ENCODE peak calls at places on chromosome 11, in seven cellular contexts. One of them, this sample, is unnamed.

GRCh38 chr11:78384231-78384630 is 33.4 kb downstream of the GAB2 start:
- DNase-seq in HCEC 1CT: no peak
- DNase-seq in stimulated activated effector memory CD8-positive, alpha-beta T cell treated with anti-CD3 and anti-CD28 coated beads, Interleukin-12 subunit alpha, Interleukin-12 subunit beta, amount 100 ng/mL, for 72 hours: no peak
- DNase-seq in Daoy: no peak
- DNase-seq in A673: no peak
- DNase-seq in RKO: no peak
- DNase-seq in stimulated activated CD4-positive, alpha-beta T cell treated with anti-CD3 and anti-CD28 coated beads, TNF-alpha, amount 100 ng/mL, for 4 hours: no peak
- DNase-seq in this sample: no peak

GRCh38 chr11:71385091-71385490 is 63.1 kb downstream of the DHCR7 start:
- DNase-seq in HCEC 1CT: no peak
- DNase-seq in stimulated activated effector memory CD8-positive, alpha-beta T cell treated with anti-CD3 and anti-CD28 coated beads, Interleukin-12 subunit alpha, Interleukin-12 subunit beta, amount 100 ng/mL, for 72 hours: no peak
- DNase-seq in Daoy: no peak
- DNase-seq in A673: no peak
- DNase-seq in RKO: no peak
- DNase-seq in stimulated activated CD4-positive, alpha-beta T cell treated with anti-CD3 and anti-CD28 coated beads, TNF-alpha, amount 100 ng/mL, for 4 hours: no peak
- DNase-seq in this sample: no peak

GRCh38 chr11:77806415-77806814 is 14.1 kb downstream of the RSF1 start:
- DNase-seq in HCEC 1CT: no peak
- DNase-seq in stimulated activated effector memory CD8-positive, alpha-beta T cell treated with anti-CD3 and anti-CD28 coated beads, Interleukin-12 subunit alpha, Interleukin-12 subunit beta, amount 100 ng/mL, for 72 hours: no peak
- DNase-seq in Daoy: no peak
- DNase-seq in A673: no peak
- DNase-seq in RKO: no peak
- DNase-seq in stimulated activated CD4-positive, alpha-beta T cell treated with anti-CD3 and anti-CD28 coated beads, TNF-alpha, amount 100 ng/mL, for 4 hours: no peak
- DNase-seq in this sample: no peak

GRCh38 chr11:79101736-79102135 is 339.1 kb downstream of the TENM4 start:
- DNase-seq in HCEC 1CT: no peak
- DNase-seq in stimulated activated effector memory CD8-positive, alpha-beta T cell treated with anti-CD3 and anti-CD28 coated beads, Interleukin-12 subunit alpha, Interleukin-12 subunit beta, amount 100 ng/mL, for 72 hours: no peak
- DNase-seq in Daoy: no peak
- DNase-seq in A673: no peak
- DNase-seq in RKO: no peak
- DNase-seq in stimulated activated CD4-positive, alpha-beta T cell treated with anti-CD3 and anti-CD28 coated beads, TNF-alpha, amount 100 ng/mL, for 4 hours: no peak
- DNase-seq in this sample: peak

GRCh38 chr11:70028147-70028855 is 49.8 kb upstream of the ANO1 start:
- DNase-seq in HCEC 1CT: no peak
- DNase-seq in stimulated activated effector memory CD8-positive, alpha-beta T cell treated with anti-CD3 and anti-CD28 coated beads, Interleukin-12 subunit alpha, Interleukin-12 subunit beta, amount 100 ng/mL, for 72 hours: no peak
- DNase-seq in Daoy: no peak
- DNase-seq in A673: no peak
- DNase-seq in RKO: no peak
- DNase-seq in stimulated activated CD4-positive, alpha-beta T cell treated with anti-CD3 and anti-CD28 coated beads, TNF-alpha, amount 100 ng/mL, for 4 hours: no peak
- DNase-seq in this sample: no peak

GRCh38 chr11:34105957-34106504 is 602 bp downstream of the NAT10 start:
- DNase-seq in HCEC 1CT: no peak
- DNase-seq in stimulated activated effector memory CD8-positive, alpha-beta T cell treated with anti-CD3 and anti-CD28 coated beads, Interleukin-12 subunit alpha, Interleukin-12 subunit beta, amount 100 ng/mL, for 72 hours: no peak
- DNase-seq in Daoy: no peak
- DNase-seq in A673: no peak
- DNase-seq in RKO: peak
- DNase-seq in stimulated activated CD4-positive, alpha-beta T cell treated with anti-CD3 and anti-CD28 coated beads, TNF-alpha, amount 100 ng/mL, for 4 hours: no peak
- DNase-seq in this sample: peak

GRCh38 chr11:60919320-60919719 is 4.9 kb upstream of the TMEM132A start:
- DNase-seq in HCEC 1CT: no peak
- DNase-seq in stimulated activated effector memory CD8-positive, alpha-beta T cell treated with anti-CD3 and anti-CD28 coated beads, Interleukin-12 subunit alpha, Interleukin-12 subunit beta, amount 100 ng/mL, for 72 hours: no peak
- DNase-seq in Daoy: no peak
- DNase-seq in A673: no peak
- DNase-seq in RKO: no peak
- DNase-seq in stimulated activated CD4-positive, alpha-beta T cell treated with anti-CD3 and anti-CD28 coated beads, TNF-alpha, amount 100 ng/mL, for 4 hours: no peak
- DNase-seq in this sample: no peak

GRCh38 chr11:116697011-116697410 is 75.8 kb downstream of the BUD13 start:
- DNase-seq in HCEC 1CT: no peak
- DNase-seq in stimulated activated effector memory CD8-positive, alpha-beta T cell treated with anti-CD3 and anti-CD28 coated beads, Interleukin-12 subunit alpha, Interleukin-12 subunit beta, amount 100 ng/mL, for 72 hours: no peak
- DNase-seq in Daoy: no peak
- DNase-seq in A673: no peak
- DNase-seq in RKO: no peak
- DNase-seq in stimulated activated CD4-positive, alpha-beta T cell treated with anti-CD3 and anti-CD28 coated beads, TNF-alpha, amount 100 ng/mL, for 4 hours: no peak
- DNase-seq in this sample: peak

GRCh38 chr11:12175694-12176241 is 65.4 kb downstream of the MICAL2 start:
- DNase-seq in HCEC 1CT: peak
- DNase-seq in stimulated activated effector memory CD8-positive, alpha-beta T cell treated with anti-CD3 and anti-CD28 coated beads, Interleukin-12 subunit alpha, Interleukin-12 subunit beta, amount 100 ng/mL, for 72 hours: no peak
- DNase-seq in Daoy: peak
- DNase-seq in A673: no peak
- DNase-seq in RKO: peak
- DNase-seq in stimulated activated CD4-positive, alpha-beta T cell treated with anti-CD3 and anti-CD28 coated beads, TNF-alpha, amount 100 ng/mL, for 4 hours: no peak
- DNase-seq in this sample: no peak

GRCh38 chr11:29511394-29511793 is 505.4 kb downstream of the KCNA4 start:
- DNase-seq in HCEC 1CT: no peak
- DNase-seq in stimulated activated effector memory CD8-positive, alpha-beta T cell treated with anti-CD3 and anti-CD28 coated beads, Interleukin-12 subunit alpha, Interleukin-12 subunit beta, amount 100 ng/mL, for 72 hours: no peak
- DNase-seq in Daoy: no peak
- DNase-seq in A673: no peak
- DNase-seq in RKO: no peak
- DNase-seq in stimulated activated CD4-positive, alpha-beta T cell treated with anti-CD3 and anti-CD28 coated beads, TNF-alpha, amount 100 ng/mL, for 4 hours: no peak
- DNase-seq in this sample: no peak

GRCh38 chr11:107999759-108000455 is 8.8 kb upstream of the CUL5 start:
- DNase-seq in HCEC 1CT: peak
- DNase-seq in stimulated activated effector memory CD8-positive, alpha-beta T cell treated with anti-CD3 and anti-CD28 coated beads, Interleukin-12 subunit alpha, Interleukin-12 subunit beta, amount 100 ng/mL, for 72 hours: no peak
- DNase-seq in Daoy: peak
- DNase-seq in A673: peak
- DNase-seq in RKO: peak
- DNase-seq in stimulated activated CD4-positive, alpha-beta T cell treated with anti-CD3 and anti-CD28 coated beads, TNF-alpha, amount 100 ng/mL, for 4 hours: peak
- DNase-seq in this sample: peak

GRCh38 chr11:10303558-10304363 is 1.1 kb upstream of the ADM start:
- DNase-seq in HCEC 1CT: peak
- DNase-seq in stimulated activated effector memory CD8-positive, alpha-beta T cell treated with anti-CD3 and anti-CD28 coated beads, Interleukin-12 subunit alpha, Interleukin-12 subunit beta, amount 100 ng/mL, for 72 hours: no peak
- DNase-seq in Daoy: peak
- DNase-seq in A673: peak
- DNase-seq in RKO: peak
- DNase-seq in stimulated activated CD4-positive, alpha-beta T cell treated with anti-CD3 and anti-CD28 coated beads, TNF-alpha, amount 100 ng/mL, for 4 hours: no peak
- DNase-seq in this sample: peak

GRCh38 chr11:63880031-63880841 is 36.7 kb downstream of the RCOR2 start:
- DNase-seq in HCEC 1CT: peak
- DNase-seq in stimulated activated effector memory CD8-positive, alpha-beta T cell treated with anti-CD3 and anti-CD28 coated beads, Interleukin-12 subunit alpha, Interleukin-12 subunit beta, amount 100 ng/mL, for 72 hours: no peak
- DNase-seq in Daoy: peak
- DNase-seq in A673: no peak
- DNase-seq in RKO: no peak
- DNase-seq in stimulated activated CD4-positive, alpha-beta T cell treated with anti-CD3 and anti-CD28 coated beads, TNF-alpha, amount 100 ng/mL, for 4 hours: no peak
- DNase-seq in this sample: no peak

GRCh38 chr11:46736615-46737014 is 17.6 kb downstream of the F2 start:
- DNase-seq in HCEC 1CT: no peak
- DNase-seq in stimulated activated effector memory CD8-positive, alpha-beta T cell treated with anti-CD3 and anti-CD28 coated beads, Interleukin-12 subunit alpha, Interleukin-12 subunit beta, amount 100 ng/mL, for 72 hours: no peak
- DNase-seq in Daoy: no peak
- DNase-seq in A673: no peak
- DNase-seq in RKO: no peak
- DNase-seq in stimulated activated CD4-positive, alpha-beta T cell treated with anti-CD3 and anti-CD28 coated beads, TNF-alpha, amount 100 ng/mL, for 4 hours: no peak
- DNase-seq in this sample: no peak

GRCh38 chr11:131766637-131767036 is 396.2 kb downstream of the NTM start:
- DNase-seq in HCEC 1CT: no peak
- DNase-seq in stimulated activated effector memory CD8-positive, alpha-beta T cell treated with anti-CD3 and anti-CD28 coated beads, Interleukin-12 subunit alpha, Interleukin-12 subunit beta, amount 100 ng/mL, for 72 hours: no peak
- DNase-seq in Daoy: no peak
- DNase-seq in A673: no peak
- DNase-seq in RKO: no peak
- DNase-seq in stimulated activated CD4-positive, alpha-beta T cell treated with anti-CD3 and anti-CD28 coated beads, TNF-alpha, amount 100 ng/mL, for 4 hours: no peak
- DNase-seq in this sample: no peak

GRCh38 chr11:62680825-62681240 is 2.0 kb upstream of the UBXN1 start:
- DNase-seq in HCEC 1CT: peak
- DNase-seq in stimulated activated effector memory CD8-positive, alpha-beta T cell treated with anti-CD3 and anti-CD28 coated beads, Interleukin-12 subunit alpha, Interleukin-12 subunit beta, amount 100 ng/mL, for 72 hours: no peak
- DNase-seq in Daoy: peak
- DNase-seq in A673: peak
- DNase-seq in RKO: peak
- DNase-seq in stimulated activated CD4-positive, alpha-beta T cell treated with anti-CD3 and anti-CD28 coated beads, TNF-alpha, amount 100 ng/mL, for 4 hours: no peak
- DNase-seq in this sample: peak

GRCh38 chr11:57436031-57436430 is 9.1 kb upstream of the SLC43A3 start:
- DNase-seq in HCEC 1CT: no peak
- DNase-seq in stimulated activated effector memory CD8-positive, alpha-beta T cell treated with anti-CD3 and anti-CD28 coated beads, Interleukin-12 subunit alpha, Interleukin-12 subunit beta, amount 100 ng/mL, for 72 hours: no peak
- DNase-seq in Daoy: no peak
- DNase-seq in A673: no peak
- DNase-seq in RKO: no peak
- DNase-seq in stimulated activated CD4-positive, alpha-beta T cell treated with anti-CD3 and anti-CD28 coated beads, TNF-alpha, amount 100 ng/mL, for 4 hours: no peak
- DNase-seq in this sample: no peak

GRCh38 chr11:62137881-62138629 is 14.2 kb downstream of the INCENP start:
- DNase-seq in HCEC 1CT: no peak
- DNase-seq in stimulated activated effector memory CD8-positive, alpha-beta T cell treated with anti-CD3 and anti-CD28 coated beads, Interleukin-12 subunit alpha, Interleukin-12 subunit beta, amount 100 ng/mL, for 72 hours: no peak
- DNase-seq in Daoy: no peak
- DNase-seq in A673: no peak
- DNase-seq in RKO: no peak
- DNase-seq in stimulated activated CD4-positive, alpha-beta T cell treated with anti-CD3 and anti-CD28 coated beads, TNF-alpha, amount 100 ng/mL, for 4 hours: no peak
- DNase-seq in this sample: no peak

GRCh38 chr11:11265994-11266606 is 87.0 kb downstream of the CSNK2A3 start:
- DNase-seq in HCEC 1CT: no peak
- DNase-seq in stimulated activated effector memory CD8-positive, alpha-beta T cell treated with anti-CD3 and anti-CD28 coated beads, Interleukin-12 subunit alpha, Interleukin-12 subunit beta, amount 100 ng/mL, for 72 hours: peak
- DNase-seq in Daoy: peak
- DNase-seq in A673: peak
- DNase-seq in RKO: no peak
- DNase-seq in stimulated activated CD4-positive, alpha-beta T cell treated with anti-CD3 and anti-CD28 coated beads, TNF-alpha, amount 100 ng/mL, for 4 hours: peak
- DNase-seq in this sample: peak

GRCh38 chr11:74025467-74026166 is 16.7 kb upstream of the UCP3 start:
- DNase-seq in HCEC 1CT: peak
- DNase-seq in stimulated activated effector memory CD8-positive, alpha-beta T cell treated with anti-CD3 and anti-CD28 coated beads, Interleukin-12 subunit alpha, Interleukin-12 subunit beta, amount 100 ng/mL, for 72 hours: no peak
- DNase-seq in Daoy: peak
- DNase-seq in A673: no peak
- DNase-seq in RKO: peak
- DNase-seq in stimulated activated CD4-positive, alpha-beta T cell treated with anti-CD3 and anti-CD28 coated beads, TNF-alpha, amount 100 ng/mL, for 4 hours: no peak
- DNase-seq in this sample: no peak

GRCh38 chr11:74989269-74989655 is 529 bp downstream of the NEU3 start:
- DNase-seq in HCEC 1CT: peak
- DNase-seq in stimulated activated effector memory CD8-positive, alpha-beta T cell treated with anti-CD3 and anti-CD28 coated beads, Interleukin-12 subunit alpha, Interleukin-12 subunit beta, amount 100 ng/mL, for 72 hours: no peak
- DNase-seq in Daoy: peak
- DNase-seq in A673: peak
- DNase-seq in RKO: peak
- DNase-seq in stimulated activated CD4-positive, alpha-beta T cell treated with anti-CD3 and anti-CD28 coated beads, TNF-alpha, amount 100 ng/mL, for 4 hours: no peak
- DNase-seq in this sample: peak

GRCh38 chr11:58782066-58782465 is 50.3 kb upstream of the GLYAT start:
- DNase-seq in HCEC 1CT: no peak
- DNase-seq in stimulated activated effector memory CD8-positive, alpha-beta T cell treated with anti-CD3 and anti-CD28 coated beads, Interleukin-12 subunit alpha, Interleukin-12 subunit beta, amount 100 ng/mL, for 72 hours: no peak
- DNase-seq in Daoy: no peak
- DNase-seq in A673: no peak
- DNase-seq in RKO: no peak
- DNase-seq in stimulated activated CD4-positive, alpha-beta T cell treated with anti-CD3 and anti-CD28 coated beads, TNF-alpha, amount 100 ng/mL, for 4 hours: no peak
- DNase-seq in this sample: no peak

GRCh38 chr11:3088806-3089205 is 31.6 kb upstream of the CARS1 start:
- DNase-seq in HCEC 1CT: no peak
- DNase-seq in stimulated activated effector memory CD8-positive, alpha-beta T cell treated with anti-CD3 and anti-CD28 coated beads, Interleukin-12 subunit alpha, Interleukin-12 subunit beta, amount 100 ng/mL, for 72 hours: no peak
- DNase-seq in Daoy: no peak
- DNase-seq in A673: no peak
- DNase-seq in RKO: no peak
- DNase-seq in stimulated activated CD4-positive, alpha-beta T cell treated with anti-CD3 and anti-CD28 coated beads, TNF-alpha, amount 100 ng/mL, for 4 hours: no peak
- DNase-seq in this sample: no peak

GRCh38 chr11:61688368-61689163 is 8.4 kb downstream of the DAGLA start:
- DNase-seq in HCEC 1CT: no peak
- DNase-seq in stimulated activated effector memory CD8-positive, alpha-beta T cell treated with anti-CD3 and anti-CD28 coated beads, Interleukin-12 subunit alpha, Interleukin-12 subunit beta, amount 100 ng/mL, for 72 hours: no peak
- DNase-seq in Daoy: peak
- DNase-seq in A673: no peak
- DNase-seq in RKO: no peak
- DNase-seq in stimulated activated CD4-positive, alpha-beta T cell treated with anti-CD3 and anti-CD28 coated beads, TNF-alpha, amount 100 ng/mL, for 4 hours: no peak
- DNase-seq in this sample: no peak

GRCh38 chr11:120808616-120809050 is 215.3 kb upstream of the TBCEL start:
- DNase-seq in HCEC 1CT: no peak
- DNase-seq in stimulated activated effector memory CD8-positive, alpha-beta T cell treated with anti-CD3 and anti-CD28 coated beads, Interleukin-12 subunit alpha, Interleukin-12 subunit beta, amount 100 ng/mL, for 72 hours: no peak
- DNase-seq in Daoy: no peak
- DNase-seq in A673: no peak
- DNase-seq in RKO: no peak
- DNase-seq in stimulated activated CD4-positive, alpha-beta T cell treated with anti-CD3 and anti-CD28 coated beads, TNF-alpha, amount 100 ng/mL, for 4 hours: no peak
- DNase-seq in this sample: no peak

GRCh38 chr11:64100782-64101358 is 65.0 kb downstream of the MACROD1 start:
- DNase-seq in HCEC 1CT: no peak
- DNase-seq in stimulated activated effector memory CD8-positive, alpha-beta T cell treated with anti-CD3 and anti-CD28 coated beads, Interleukin-12 subunit alpha, Interleukin-12 subunit beta, amount 100 ng/mL, for 72 hours: no peak
- DNase-seq in Daoy: no peak
- DNase-seq in A673: no peak
- DNase-seq in RKO: no peak
- DNase-seq in stimulated activated CD4-positive, alpha-beta T cell treated with anti-CD3 and anti-CD28 coated beads, TNF-alpha, amount 100 ng/mL, for 4 hours: no peak
- DNase-seq in this sample: peak

GRCh38 chr11:73173755-73174494 is 31.8 kb upstream of the FCHSD2 start:
- DNase-seq in HCEC 1CT: no peak
- DNase-seq in stimulated activated effector memory CD8-positive, alpha-beta T cell treated with anti-CD3 and anti-CD28 coated beads, Interleukin-12 subunit alpha, Interleukin-12 subunit beta, amount 100 ng/mL, for 72 hours: no peak
- DNase-seq in Daoy: no peak
- DNase-seq in A673: no peak
- DNase-seq in RKO: no peak
- DNase-seq in stimulated activated CD4-positive, alpha-beta T cell treated with anti-CD3 and anti-CD28 coated beads, TNF-alpha, amount 100 ng/mL, for 4 hours: no peak
- DNase-seq in this sample: no peak